ENCODE peak calls at places on chromosome 1, in nine cellular contexts. X, L, C, O, P, J, E, U and D are unnamed samples.

GRCh38 chr1:39653546-39654031 is 14.1 kb upstream of the HEYL start:
- DNase-seq in J (peak; percentile 85), E (peak; percentile 88), P (peak; percentile 72), O (peak; percentile 43), U (peak; percentile 80), C (peak; percentile 81), L (peak; percentile 62), X (peak; percentile 58), D (peak; percentile 67)

GRCh38 chr1:247681288-247681897 is 1.9 kb upstream of the OR13G1 start:
- DNase-seq in C (peak; percentile 29), E (no peak), P (peak; percentile 20), L (no peak), X (no peak), O (peak; percentile 75), U (peak; percentile 86), J (peak; percentile 73), D (peak; percentile 52)

GRCh38 chr1:9212735-9213134 is 21.8 kb upstream of the H6PD start:
- DNase-seq in U (no peak), L (no peak), P (no peak), O (no peak), J (no peak), E (no peak), X (no peak), C (no peak), D (no peak)

GRCh38 chr1:61491497-61491896 is 233.4 kb downstream of the TM2D1 start:
- DNase-seq in P (peak; percentile 20), E (no peak), J (no peak), O (no peak), L (no peak), C (peak; percentile 41), U (no peak), X (no peak), D (no peak)

GRCh38 chr1:208065862-208066261 is 154.9 kb upstream of the CD34 start:
- DNase-seq in X (no peak), P (no peak), U (no peak), C (peak; percentile 41), L (no peak), J (no peak), O (no peak), E (no peak), D (no peak)

GRCh38 chr1:27026621-27027574 is 14.2 kb upstream of the TENT5B start:
- DNase-seq in U (peak; percentile 88), X (no peak), E (no peak), L (no peak), J (peak; percentile 28), O (no peak), P (peak; percentile 87), C (peak; percentile 80), D (no peak)

GRCh38 chr1:33925586-33925985 is 61.7 kb downstream of the HMGB4 start:
- DNase-seq in E (no peak), J (no peak), P (no peak), X (no peak), C (no peak), L (no peak), O (no peak), U (no peak), D (no peak)

GRCh38 chr1:41354956-41355355 is 6.3 kb upstream of the FOXO6 start:
- DNase-seq in J (no peak), L (no peak), O (no peak), U (peak; percentile 7), E (peak; percentile 75), C (no peak), P (no peak), X (no peak), D (no peak)

GRCh38 chr1:7265771-7266371 is 480.6 kb downstream of the CAMTA1 start:
- DNase-seq in X (peak; percentile 61), P (peak; percentile 57), L (no peak), U (no peak), E (peak; percentile 58), J (no peak), C (peak; percentile 90), O (peak; percentile 85), D (peak; percentile 93)

GRCh38 chr1:3495776-3496745 is 41.6 kb downstream of the ARHGEF16 start:
- DNase-seq in J (no peak), U (no peak), L (no peak), P (no peak), E (no peak), O (no peak), C (peak; percentile 22), X (no peak), D (no peak)